ENCODE peak calls at places on chromosomes 4 and X, in nine cellular contexts. One of them, this sample, is unnamed. For H3K36me3 and H3K4me1, the result is how much of the 10 kb centered on the place peaks cover.

GRCh38 chrX:85963736-85964135 is 83.6 kb downstream of the CHM start:
- DNase-seq in heart left ventricle: no peak
- DNase-seq in CD8-positive, alpha-beta memory T cell: no peak
- DNase-seq in naive thymus-derived CD4-positive, alpha-beta T cell: no peak
- DNase-seq in A673: peak
- DNase-seq in neural progenitor cell: no peak
- DNase-seq in SK-N-SH: no peak
- DNase-seq in effector memory CD4-positive, alpha-beta T cell: no peak
- DNase-seq in aorta: no peak
- DNase-seq in this sample: no peak

GRCh38 chrX:2395261-2395850 is 105.4 kb downstream of the DHRSX start:
- DNase-seq in heart left ventricle: no peak
- DNase-seq in CD8-positive, alpha-beta memory T cell: no peak
- DNase-seq in naive thymus-derived CD4-positive, alpha-beta T cell: no peak
- DNase-seq in A673: no peak
- DNase-seq in neural progenitor cell: no peak
- DNase-seq in SK-N-SH: no peak
- DNase-seq in effector memory CD4-positive, alpha-beta T cell: no peak
- DNase-seq in aorta: no peak
- DNase-seq in this sample: no peak

GRCh38 chrX:16082470-16083085 is 40.8 kb upstream of the GRPR start:
- DNase-seq in heart left ventricle: no peak
- DNase-seq in CD8-positive, alpha-beta memory T cell: no peak
- DNase-seq in naive thymus-derived CD4-positive, alpha-beta T cell: no peak
- DNase-seq in A673: peak
- DNase-seq in neural progenitor cell: peak
- DNase-seq in SK-N-SH: no peak
- DNase-seq in effector memory CD4-positive, alpha-beta T cell: no peak
- DNase-seq in aorta: no peak
- DNase-seq in this sample: no peak

GRCh38 chr4:73929285-73929684 is 52.5 kb downstream of the PF4 start:
- DNase-seq in heart left ventricle: no peak
- DNase-seq in CD8-positive, alpha-beta memory T cell: no peak
- DNase-seq in naive thymus-derived CD4-positive, alpha-beta T cell: no peak
- DNase-seq in A673: no peak
- DNase-seq in neural progenitor cell: no peak
- DNase-seq in SK-N-SH: no peak
- DNase-seq in effector memory CD4-positive, alpha-beta T cell: no peak
- DNase-seq in aorta: no peak
- DNase-seq in this sample: no peak

GRCh38 chrX:8755116-8755515 is 23.2 kb upstream of the ANOS1 start:
- DNase-seq in heart left ventricle: no peak
- DNase-seq in CD8-positive, alpha-beta memory T cell: no peak
- DNase-seq in naive thymus-derived CD4-positive, alpha-beta T cell: no peak
- DNase-seq in A673: peak
- DNase-seq in neural progenitor cell: peak
- DNase-seq in SK-N-SH: no peak
- DNase-seq in effector memory CD4-positive, alpha-beta T cell: no peak
- DNase-seq in aorta: no peak
- DNase-seq in this sample: no peak

GRCh38 chr4:159144112-159144694 is 41.3 kb downstream of the RAPGEF2 start:
- DNase-seq in heart left ventricle: no peak
- DNase-seq in CD8-positive, alpha-beta memory T cell: no peak
- DNase-seq in naive thymus-derived CD4-positive, alpha-beta T cell: no peak
- DNase-seq in A673: no peak
- DNase-seq in neural progenitor cell: no peak
- DNase-seq in SK-N-SH: no peak
- DNase-seq in effector memory CD4-positive, alpha-beta T cell: no peak
- DNase-seq in aorta: no peak
- DNase-seq in this sample: no peak

GRCh38 chrX:72492499-72492898 is 80.1 kb downstream of the HDAC8 start:
- DNase-seq in heart left ventricle: no peak
- DNase-seq in CD8-positive, alpha-beta memory T cell: no peak
- DNase-seq in naive thymus-derived CD4-positive, alpha-beta T cell: no peak
- DNase-seq in A673: no peak
- DNase-seq in neural progenitor cell: no peak
- DNase-seq in SK-N-SH: no peak
- DNase-seq in effector memory CD4-positive, alpha-beta T cell: no peak
- DNase-seq in aorta: no peak
- DNase-seq in this sample: no peak

GRCh38 chrX:53882331-53882730 is 161.9 kb downstream of the PHF8 start:
- DNase-seq in heart left ventricle: no peak
- DNase-seq in CD8-positive, alpha-beta memory T cell: no peak
- DNase-seq in naive thymus-derived CD4-positive, alpha-beta T cell: no peak
- DNase-seq in A673: no peak
- DNase-seq in neural progenitor cell: no peak
- DNase-seq in SK-N-SH: no peak
- DNase-seq in effector memory CD4-positive, alpha-beta T cell: no peak
- DNase-seq in aorta: no peak
- DNase-seq in this sample: no peak

GRCh38 chrX:599837-600715 is 30.5 kb upstream of the SHOX start:
- DNase-seq in heart left ventricle: no peak
- DNase-seq in CD8-positive, alpha-beta memory T cell: no peak
- DNase-seq in naive thymus-derived CD4-positive, alpha-beta T cell: no peak
- DNase-seq in A673: no peak
- DNase-seq in neural progenitor cell: no peak
- DNase-seq in SK-N-SH: no peak
- DNase-seq in effector memory CD4-positive, alpha-beta T cell: no peak
- DNase-seq in aorta: no peak
- DNase-seq in this sample: no peak

GRCh38 chrX:136747003-136747986 is 33.4 kb downstream of the ARHGEF6 start:
- DNase-seq in heart left ventricle: no peak
- DNase-seq in CD8-positive, alpha-beta memory T cell: no peak
- DNase-seq in naive thymus-derived CD4-positive, alpha-beta T cell: no peak
- DNase-seq in A673: no peak
- DNase-seq in neural progenitor cell: no peak
- DNase-seq in SK-N-SH: no peak
- DNase-seq in effector memory CD4-positive, alpha-beta T cell: no peak
- DNase-seq in aorta: no peak
- DNase-seq in this sample: no peak

GRCh38 chr4:9894604-9895361 is 113.3 kb downstream of the DRD5 start:
- DNase-seq in heart left ventricle: no peak
- DNase-seq in CD8-positive, alpha-beta memory T cell: no peak
- DNase-seq in naive thymus-derived CD4-positive, alpha-beta T cell: no peak
- DNase-seq in A673: no peak
- DNase-seq in neural progenitor cell: no peak
- DNase-seq in SK-N-SH: no peak
- DNase-seq in effector memory CD4-positive, alpha-beta T cell: no peak
- DNase-seq in aorta: no peak
- DNase-seq in this sample: no peak

GRCh38 chr4:71520850-71521249 is 182.0 kb downstream of the SLC4A4 start:
- DNase-seq in heart left ventricle: no peak
- DNase-seq in CD8-positive, alpha-beta memory T cell: no peak
- DNase-seq in naive thymus-derived CD4-positive, alpha-beta T cell: no peak
- DNase-seq in A673: no peak
- DNase-seq in neural progenitor cell: no peak
- DNase-seq in SK-N-SH: no peak
- DNase-seq in effector memory CD4-positive, alpha-beta T cell: no peak
- DNase-seq in aorta: no peak
- DNase-seq in this sample: no peak

GRCh38 chrX:83771664-83772063 is 89.3 kb upstream of the CYLC1 start:
- DNase-seq in heart left ventricle: no peak
- DNase-seq in CD8-positive, alpha-beta memory T cell: no peak
- DNase-seq in naive thymus-derived CD4-positive, alpha-beta T cell: no peak
- DNase-seq in A673: no peak
- DNase-seq in neural progenitor cell: peak
- DNase-seq in SK-N-SH: no peak
- DNase-seq in effector memory CD4-positive, alpha-beta T cell: no peak
- DNase-seq in aorta: peak
- DNase-seq in this sample: peak

DNA sequence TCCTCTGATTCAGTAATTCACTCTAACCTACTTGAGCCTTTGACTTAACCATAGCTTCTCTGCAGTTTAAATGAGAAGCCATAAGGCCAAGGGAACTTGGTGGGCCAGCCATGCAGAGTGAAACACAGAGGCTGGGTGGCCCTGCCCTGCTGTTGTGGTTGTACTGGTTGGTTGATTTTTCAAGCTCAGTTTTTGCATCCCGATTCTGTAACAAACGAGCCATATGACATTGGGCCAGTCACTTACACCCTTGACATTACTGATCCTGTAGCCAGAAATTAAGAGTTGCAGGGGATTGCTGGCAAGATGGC is 1.3 kb upstream of the RASGEF1B start:
- DNase-seq in heart left ventricle: no peak
- DNase-seq in CD8-positive, alpha-beta memory T cell: no peak
- DNase-seq in naive thymus-derived CD4-positive, alpha-beta T cell: no peak
- DNase-seq in A673: no peak
- DNase-seq in neural progenitor cell: no peak
- DNase-seq in SK-N-SH: no peak
- DNase-seq in effector memory CD4-positive, alpha-beta T cell: no peak
- DNase-seq in aorta: no peak
- DNase-seq in this sample: no peak
- H3K4me3 ChIP-seq in heart left ventricle: no peak
- H3K4me3 ChIP-seq in CD8-positive, alpha-beta memory T cell: peak
- H3K4me3 ChIP-seq in naive thymus-derived CD4-positive, alpha-beta T cell: peak
- H3K4me3 ChIP-seq in A673: no peak
- H3K4me3 ChIP-seq in neural progenitor cell: no peak
- H3K4me3 ChIP-seq in SK-N-SH: no peak
- H3K4me3 ChIP-seq in effector memory CD4-positive, alpha-beta T cell: no peak
- H3K4me3 ChIP-seq in aorta: no peak
- H3K4me3 ChIP-seq in this sample: no peak

DNA sequence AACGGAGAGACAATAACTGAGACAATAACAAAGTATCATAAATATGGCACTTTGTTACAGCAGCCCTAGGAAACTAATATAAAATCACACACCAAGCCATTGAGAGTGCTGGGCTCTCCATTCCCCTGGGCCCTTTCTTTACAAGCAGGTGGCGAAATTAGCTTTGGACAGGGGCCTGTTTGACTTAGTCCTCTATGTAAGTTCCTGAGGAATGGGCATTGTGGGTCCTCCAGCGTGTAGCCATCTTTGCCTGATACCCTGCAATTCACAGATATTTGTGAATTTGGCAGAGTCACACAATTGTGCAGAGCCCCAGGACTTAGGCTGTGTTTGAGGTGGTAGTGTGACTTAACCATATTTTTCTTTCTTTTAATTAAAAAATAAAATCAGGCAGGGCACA is 67.6 kb downstream of the BCOR start:
- DNase-seq in heart left ventricle: no peak
- DNase-seq in CD8-positive, alpha-beta memory T cell: no peak
- DNase-seq in naive thymus-derived CD4-positive, alpha-beta T cell: no peak
- DNase-seq in A673: no peak
- DNase-seq in neural progenitor cell: no peak
- DNase-seq in SK-N-SH: no peak
- DNase-seq in effector memory CD4-positive, alpha-beta T cell: no peak
- DNase-seq in aorta: no peak
- DNase-seq in this sample: no peak
- H3K36me3 ChIP-seq in heart left ventricle: under half
- H3K36me3 ChIP-seq in CD8-positive, alpha-beta memory T cell: under half
- H3K36me3 ChIP-seq in naive thymus-derived CD4-positive, alpha-beta T cell: under half
- H3K36me3 ChIP-seq in A673: under half
- H3K36me3 ChIP-seq in neural progenitor cell: under half
- H3K36me3 ChIP-seq in SK-N-SH: under half
- H3K36me3 ChIP-seq in effector memory CD4-positive, alpha-beta T cell: under half
- H3K36me3 ChIP-seq in aorta: under half
- H3K36me3 ChIP-seq in this sample: under half

DNA sequence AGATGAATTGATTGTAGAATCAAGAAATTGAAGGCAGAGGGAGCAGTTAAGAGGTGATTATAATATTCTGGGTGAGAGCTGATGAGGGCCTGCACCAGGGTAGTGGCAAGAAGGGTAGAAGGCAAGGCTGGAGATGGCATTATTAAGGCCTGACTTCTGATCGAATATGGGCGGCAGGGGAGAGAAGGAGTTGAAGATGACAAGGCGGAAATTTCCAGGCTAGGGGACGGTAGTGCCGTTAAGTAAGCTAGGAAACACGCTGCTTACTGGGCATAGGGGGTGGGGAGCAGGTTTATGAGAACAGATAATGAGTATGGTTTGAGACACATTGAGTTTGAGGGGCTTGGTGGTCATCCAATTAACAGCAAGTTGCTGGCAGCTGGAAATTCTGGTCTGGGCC is 19.5 kb downstream of the BCORL1 start:
- DNase-seq in heart left ventricle: no peak
- DNase-seq in CD8-positive, alpha-beta memory T cell: no peak
- DNase-seq in naive thymus-derived CD4-positive, alpha-beta T cell: no peak
- DNase-seq in A673: no peak
- DNase-seq in neural progenitor cell: no peak
- DNase-seq in SK-N-SH: no peak
- DNase-seq in effector memory CD4-positive, alpha-beta T cell: no peak
- DNase-seq in aorta: no peak
- DNase-seq in this sample: no peak
- H3K4me1 ChIP-seq in heart left ventricle: under half
- H3K4me1 ChIP-seq in CD8-positive, alpha-beta memory T cell: under half
- H3K4me1 ChIP-seq in naive thymus-derived CD4-positive, alpha-beta T cell: under half
- H3K4me1 ChIP-seq in A673: under half
- H3K4me1 ChIP-seq in neural progenitor cell: under half
- H3K4me1 ChIP-seq in SK-N-SH: under half
- H3K4me1 ChIP-seq in effector memory CD4-positive, alpha-beta T cell: under half
- H3K4me1 ChIP-seq in aorta: under half
- H3K4me1 ChIP-seq in this sample: under half

GRCh38 chrX:69021095-69021494 is 144.2 kb downstream of the PJA1 start:
- DNase-seq in heart left ventricle: no peak
- DNase-seq in CD8-positive, alpha-beta memory T cell: no peak
- DNase-seq in naive thymus-derived CD4-positive, alpha-beta T cell: no peak
- DNase-seq in A673: no peak
- DNase-seq in neural progenitor cell: peak
- DNase-seq in SK-N-SH: no peak
- DNase-seq in effector memory CD4-positive, alpha-beta T cell: no peak
- DNase-seq in aorta: no peak
- DNase-seq in this sample: no peak
- H3K4me3 ChIP-seq in heart left ventricle: no peak
- H3K4me3 ChIP-seq in CD8-positive, alpha-beta memory T cell: no peak
- H3K4me3 ChIP-seq in naive thymus-derived CD4-positive, alpha-beta T cell: no peak
- H3K4me3 ChIP-seq in A673: no peak
- H3K4me3 ChIP-seq in neural progenitor cell: no peak
- H3K4me3 ChIP-seq in SK-N-SH: no peak
- H3K4me3 ChIP-seq in effector memory CD4-positive, alpha-beta T cell: no peak
- H3K4me3 ChIP-seq in aorta: no peak
- H3K4me3 ChIP-seq in this sample: no peak

GRCh38 chr4:1945912-1946311 is 62.9 kb downstream of the NELFA start:
- DNase-seq in heart left ventricle: no peak
- DNase-seq in CD8-positive, alpha-beta memory T cell: no peak
- DNase-seq in naive thymus-derived CD4-positive, alpha-beta T cell: no peak
- DNase-seq in A673: no peak
- DNase-seq in neural progenitor cell: no peak
- DNase-seq in SK-N-SH: no peak
- DNase-seq in effector memory CD4-positive, alpha-beta T cell: no peak
- DNase-seq in aorta: no peak
- DNase-seq in this sample: no peak
- H3K36me3 ChIP-seq in heart left ventricle: under half
- H3K36me3 ChIP-seq in CD8-positive, alpha-beta memory T cell: under half
- H3K36me3 ChIP-seq in naive thymus-derived CD4-positive, alpha-beta T cell: under half
- H3K36me3 ChIP-seq in A673: half or more
- H3K36me3 ChIP-seq in neural progenitor cell: under half
- H3K36me3 ChIP-seq in SK-N-SH: half or more
- H3K36me3 ChIP-seq in effector memory CD4-positive, alpha-beta T cell: under half
- H3K36me3 ChIP-seq in aorta: under half
- H3K36me3 ChIP-seq in this sample: half or more

GRCh38 chr4:147830987-147831386 is 99.1 kb downstream of the ARHGAP10 start:
- DNase-seq in heart left ventricle: no peak
- DNase-seq in CD8-positive, alpha-beta memory T cell: no peak
- DNase-seq in naive thymus-derived CD4-positive, alpha-beta T cell: no peak
- DNase-seq in A673: no peak
- DNase-seq in neural progenitor cell: no peak
- DNase-seq in SK-N-SH: no peak
- DNase-seq in effector memory CD4-positive, alpha-beta T cell: no peak
- DNase-seq in aorta: no peak
- DNase-seq in this sample: no peak
- H3K4me1 ChIP-seq in heart left ventricle: half or more
- H3K4me1 ChIP-seq in CD8-positive, alpha-beta memory T cell: under half
- H3K4me1 ChIP-seq in naive thymus-derived CD4-positive, alpha-beta T cell: under half
- H3K4me1 ChIP-seq in A673: under half
- H3K4me1 ChIP-seq in neural progenitor cell: under half
- H3K4me1 ChIP-seq in SK-N-SH: under half
- H3K4me1 ChIP-seq in effector memory CD4-positive, alpha-beta T cell: under half
- H3K4me1 ChIP-seq in aorta: under half
- H3K4me1 ChIP-seq in this sample: under half

GRCh38 chrX:44946771-44947170 is 73.8 kb downstream of the KDM6A start:
- DNase-seq in heart left ventricle: no peak
- DNase-seq in CD8-positive, alpha-beta memory T cell: no peak
- DNase-seq in naive thymus-derived CD4-positive, alpha-beta T cell: no peak
- DNase-seq in A673: peak
- DNase-seq in neural progenitor cell: no peak
- DNase-seq in SK-N-SH: no peak
- DNase-seq in effector memory CD4-positive, alpha-beta T cell: no peak
- DNase-seq in aorta: no peak
- DNase-seq in this sample: no peak
- H3K4me3 ChIP-seq in heart left ventricle: no peak
- H3K4me3 ChIP-seq in CD8-positive, alpha-beta memory T cell: no peak
- H3K4me3 ChIP-seq in naive thymus-derived CD4-positive, alpha-beta T cell: no peak
- H3K4me3 ChIP-seq in A673: no peak
- H3K4me3 ChIP-seq in neural progenitor cell: no peak
- H3K4me3 ChIP-seq in SK-N-SH: no peak
- H3K4me3 ChIP-seq in effector memory CD4-positive, alpha-beta T cell: no peak
- H3K4me3 ChIP-seq in aorta: no peak
- H3K4me3 ChIP-seq in this sample: no peak